ENCODE peak calls at places on chromosome 17, in five cellular contexts. L is DND-41, O is GM12878, N is K562, E is GM23338. G is an unnamed sample.

GRCh38 chr17:38510424-38511125 is 82.3 kb downstream of the ARHGAP23 start:
- DNase-seq in O (no peak), N (peak; percentile 80), L (no peak), E (peak; percentile 82), G (peak; percentile 27)

GRCh38 chr17:81511800-81512559 is 619 bp downstream of the ACTG1 start:
- DNase-seq in N (no peak), O (no peak), L (no peak), E (no peak), G (no peak)

GRCh38 chr17:78958556-78959191 is 21.0 kb downstream of the LGALS3BP start:
- DNase-seq in E (no peak), L (no peak), N (peak; percentile 41), O (no peak), G (no peak)

GRCh38 chr17:50210249-50211225 is 9.1 kb upstream of the COL1A1 start:
- DNase-seq in E (peak; percentile 72), L (no peak), O (no peak), N (peak; percentile 76), G (peak; percentile 80)

GRCh38 chr17:10036511-10037061 is 131.5 kb upstream of the RCVRN start:
- DNase-seq in N (no peak), O (no peak), L (no peak), E (no peak), G (no peak)

GRCh38 chr17:7184091-7184488 is 4.9 kb upstream of the ASGR1 start:
- DNase-seq in O (no peak), L (no peak), E (no peak), N (no peak), G (no peak)

GRCh38 chr17:82751171-82751570 is 694 bp upstream of the TBCD start:
- DNase-seq in E (peak; percentile 69), L (no peak), O (no peak), N (no peak), G (no peak)

GRCh38 chr17:7558544-7559306 is at the start of gene TNFSF13:
- DNase-seq in O (no peak), L (no peak), N (no peak), E (no peak), G (no peak)

GRCh38 chr17:9725575-9725974 is 65.8 kb downstream of the DHRS7C start:
- DNase-seq in N (no peak), E (no peak), L (no peak), O (no peak), G (no peak)

GRCh38 chr17:83144421-83145357 is 65.3 kb downstream of the METRNL start:
- DNase-seq in O (no peak), N (no peak), L (no peak), E (no peak), G (no peak)

DNA sequence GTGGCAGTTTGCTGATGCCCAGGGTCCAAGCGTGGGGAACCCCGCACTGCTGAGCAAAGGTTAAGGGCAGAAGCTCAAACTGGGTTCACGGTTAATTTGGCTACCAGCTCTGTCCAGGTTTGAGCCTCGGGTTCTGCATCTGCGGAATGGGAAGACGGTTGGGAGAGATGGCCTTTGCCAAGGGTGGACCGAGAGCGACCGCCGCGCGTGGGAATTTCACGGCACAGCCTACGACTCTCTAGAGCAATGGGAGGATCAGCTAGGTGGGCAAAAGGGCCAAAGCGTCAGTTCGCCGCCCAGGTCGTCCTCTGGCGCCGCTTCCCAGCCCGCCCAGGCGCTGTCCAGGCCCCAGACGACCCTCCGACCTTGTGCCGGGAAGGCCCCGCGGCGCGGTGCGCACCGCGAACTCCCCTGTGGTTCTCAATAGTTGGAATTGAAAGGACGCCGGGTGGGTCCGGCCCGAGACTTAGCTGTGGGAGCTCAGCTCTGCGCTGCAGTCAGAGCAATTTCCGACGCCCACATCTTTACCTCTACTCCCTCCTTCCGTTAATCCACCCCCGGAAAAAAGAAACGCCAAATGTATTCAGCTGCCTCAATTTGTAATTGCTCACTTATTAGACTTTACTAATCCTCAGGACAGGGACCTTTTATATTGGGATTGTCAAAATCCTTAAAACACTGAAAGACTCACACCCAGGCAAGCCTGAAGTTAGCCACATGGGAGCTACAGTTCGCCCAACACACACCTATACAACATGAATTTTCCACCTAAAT is 2.5 kb upstream of the HS3ST3B1 start:
- DNase-seq in E (no peak), N (no peak), L (no peak), O (no peak), G (peak; percentile 17)
- TF ChIP-seq EZH2 in E (peak; percentile 92), N (no peak), L (no peak), O (no peak), G (no peak)

GRCh38 chr17:44967026-44967906 is 837 bp downstream of the C1QL1 start:
- DNase-seq in O (no peak), L (no peak), N (peak; percentile 63), E (peak; percentile 59), G (no peak)

GRCh38 chr17:44968225-44969143 is at the start of gene C1QL1:
- DNase-seq in L (peak; percentile 94), N (peak; percentile 99), E (peak; percentile 96), O (no peak), G (peak; percentile 79)

GRCh38 chr17:44970136-44970737 is 2.1 kb upstream of the C1QL1 start:
- DNase-seq in N (no peak), L (peak; percentile 27), E (peak; percentile 76), O (no peak), G (peak; percentile 66)

GRCh38 chr17:44967907-44968224 is 237 bp downstream of the C1QL1 start:
- DNase-seq in E (no peak), N (no peak), O (no peak), L (no peak), G (no peak)

GRCh38 chr17:44969144-44969780 is 1.2 kb upstream of the C1QL1 start:
- DNase-seq in N (no peak), L (no peak), O (no peak), E (peak; percentile 65), G (no peak)
- TF ChIP-seq EZH2 in N (no peak), L (peak; percentile 67), O (no peak), E (peak; percentile 51), G (no peak)

DNA sequence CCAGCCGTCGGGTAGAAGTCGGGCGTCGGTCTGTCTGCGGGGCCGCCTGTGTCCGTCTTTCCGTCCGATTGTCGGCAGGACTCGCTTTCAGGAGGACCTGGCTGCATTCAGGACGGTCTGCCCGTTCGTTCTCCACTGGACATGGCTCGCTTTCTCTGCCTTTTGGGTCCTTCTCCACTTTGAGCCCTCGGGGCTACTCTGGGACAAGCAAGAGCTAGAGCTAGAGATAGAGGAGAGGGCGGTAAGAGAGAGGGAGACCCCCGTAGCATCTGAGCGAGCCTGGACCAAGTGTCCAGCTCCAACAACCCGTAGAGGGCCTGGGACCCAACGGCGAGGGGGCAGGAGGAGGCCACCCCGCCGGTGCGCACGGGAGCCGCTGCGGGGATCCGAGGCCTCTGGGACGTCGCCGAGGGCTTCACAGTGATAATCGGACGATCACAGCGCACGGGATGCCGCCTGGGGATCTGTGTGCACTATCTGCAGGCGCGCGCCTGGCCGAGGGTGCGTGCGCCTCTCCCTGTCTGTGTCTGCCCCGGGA is 4.5 kb downstream of the TBX4 start:
- DNase-seq in O (no peak), E (no peak), N (no peak), L (no peak), G (no peak)
- TF ChIP-seq EZH2 in O (no peak), E (peak; percentile 92), N (no peak), L (no peak), G (no peak)

DNA sequence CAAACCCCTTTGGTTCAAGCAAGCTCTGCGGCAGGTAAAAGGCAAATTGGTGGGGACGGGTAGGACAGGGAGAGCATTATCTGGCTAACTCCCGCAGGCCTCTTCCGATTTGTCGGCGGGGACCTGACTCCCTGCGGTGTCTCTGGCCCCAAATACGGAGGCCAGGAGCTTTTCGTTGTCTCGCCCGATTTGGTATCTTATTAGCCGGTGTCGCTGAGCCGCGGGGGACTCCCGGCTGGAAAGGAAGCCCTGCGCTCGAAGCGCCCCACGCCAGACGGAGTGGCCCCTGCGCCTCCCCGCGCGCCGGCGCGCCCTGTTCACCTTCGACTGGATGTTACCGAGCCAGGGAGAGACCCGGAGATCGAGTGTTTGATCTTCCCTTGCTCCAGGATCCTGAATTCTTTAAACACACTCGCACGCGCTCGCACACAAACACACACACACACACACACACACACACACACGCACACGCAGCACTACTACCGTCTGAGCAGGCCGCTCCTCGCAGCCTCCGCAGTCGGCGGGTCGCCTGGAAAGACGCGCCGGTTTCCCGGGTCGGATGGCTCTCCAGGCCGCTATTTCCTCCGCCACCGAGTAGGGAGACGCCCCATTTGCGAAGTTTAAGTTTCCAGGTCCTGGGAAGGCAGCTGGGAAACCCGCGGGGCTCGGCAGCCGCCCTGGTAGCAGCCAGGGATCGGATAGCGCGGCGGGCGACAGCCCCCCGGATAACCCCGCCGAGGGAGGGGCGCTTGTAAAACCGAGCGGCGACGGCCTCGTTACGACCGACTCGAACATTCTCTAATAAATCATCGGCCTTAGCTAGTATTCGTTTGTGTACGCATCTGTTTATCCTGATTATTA is 3.3 kb downstream of the PRAC1 start:
- DNase-seq in E (peak; percentile 73), O (no peak), L (no peak), N (no peak), G (peak; percentile 80)
- TF ChIP-seq EZH2 in E (peak; percentile 65), O (no peak), L (no peak), N (no peak), G (no peak)

G was measured in A673.